ENCODE peak calls at places on chromosomes 13 and 19, in four cellular contexts. S is fibroblast of lung, I is GM04504, K is NCI-H1092 treated with DMSO at 0.1 percent for 48 hours. L is an unnamed sample.

GRCh38 chr13:77732287-77732686 is 34.8 kb downstream of the SLAIN1 start:
- DNase-seq in S (no peak), I (no peak), K (no peak), L (no peak)

GRCh38 chr13:110872768-110873638 is 41.9 kb downstream of the ANKRD10 start:
- DNase-seq in K (no peak), I (no peak), S (no peak), L (no peak)

GRCh38 chr13:24649685-24650038 is 30.5 kb upstream of the ATP12A start:
- DNase-seq in S (no peak), K (no peak), I (no peak), L (no peak)

GRCh38 chr19:39710333-39710890 is 6.1 kb downstream of the LGALS14 start:
- DNase-seq in S (no peak), K (no peak), I (no peak), L (no peak)

GRCh38 chr13:99971576-99972189 is at the start of gene ZIC5:
- DNase-seq in S (no peak), K (no peak), I (no peak), L (peak; percentile 93)

GRCh38 chr19:7349231-7349591 is 474 bp downstream of the ARHGEF18 start:
- DNase-seq in I (no peak), K (no peak), S (no peak), L (no peak)

GRCh38 chr13:22114630-22115311 is 443.9 kb downstream of the FGF9 start:
- DNase-seq in I (no peak), K (no peak), S (peak; percentile 36), L (no peak)

GRCh38 chr19:40594251-40594650 is 6.9 kb upstream of the LTBP4 start:
- DNase-seq in I (no peak), K (peak; percentile 8), S (no peak), L (no peak)

GRCh38 chr13:112204881-112205327 is 138.0 kb downstream of the SOX1 start:
- DNase-seq in I (no peak), S (no peak), K (no peak), L (peak; percentile 69)

GRCh38 chr13:43933378-43933777 is 53.7 kb downstream of the LACC1 start:
- DNase-seq in I (no peak), K (no peak), S (no peak), L (no peak)

GRCh38 chr13:38670627-38671026 is 16.2 kb upstream of the FREM2 start:
- DNase-seq in K (no peak), S (peak; percentile 6), I (no peak), L (no peak)

GRCh38 chr13:46057251-46058015 is 4.9 kb upstream of the ZC3H13 start:
- DNase-seq in K (no peak), S (no peak), I (no peak), L (no peak)

GRCh38 chr13:73945371-73945770 is 188.8 kb downstream of the KLF12 start:
- DNase-seq in S (peak; percentile 61), I (no peak), K (no peak), L (no peak)

GRCh38 chr13:79837741-79838450 is 356.9 kb downstream of the NDFIP2 start:
- DNase-seq in I (peak; percentile 66), S (no peak), K (no peak), L (no peak)

GRCh38 chr19:4081441-4082129 is 14.9 kb upstream of the ZBTB7A start:
- DNase-seq in I (no peak), S (peak; percentile 24), K (no peak), L (no peak)

GRCh38 chr13:90801621-90802020 is 545.9 kb upstream of the MIR17HG start:
- DNase-seq in I (no peak), K (no peak), S (no peak), L (no peak)

GRCh38 chr13:99895428-99895998 is 76.1 kb downstream of the ZIC5 start:
- DNase-seq in S (peak; percentile 10), I (no peak), K (no peak), L (no peak)

GRCh38 chr13:22086593-22086992 is 415.7 kb downstream of the FGF9 start:
- DNase-seq in I (no peak), S (peak; percentile 43), K (no peak), L (no peak)

GRCh38 chr13:41308241-41308640 is 2.8 kb upstream of the NAA16 start:
- DNase-seq in I (no peak), S (no peak), K (no peak), L (no peak)

GRCh38 chr13:79318664-79319063 is 87.4 kb downstream of the RBM26 start:
- DNase-seq in K (no peak), I (no peak), S (no peak), L (no peak)

GRCh38 chr13:65260938-65261880 is 1968.9 kb downstream of the PCDH9 start:
- DNase-seq in S (peak; percentile 18), I (no peak), K (peak; percentile 22), L (no peak)

GRCh38 chr19:33177417-33177976 is 16.6 kb upstream of the LRP3 start:
- DNase-seq in I (no peak), S (no peak), K (no peak), L (no peak)

GRCh38 chr19:8116437-8117293 is 32.7 kb downstream of the FBN3 start:
- DNase-seq in K (no peak), S (no peak), I (no peak), L (no peak)

L was measured in H1.